ENCODE peak calls at places on chromosomes 7 and 10, in seven cellular contexts. I is naive thymus-derived CD4-positive, alpha-beta T cell; S is NCI-H1694; M is heart left ventricle; J is stimulated activated naive CD8-positive, alpha-beta T cell treated with anti-CD3 and anti-CD28 coated beads, Interleukin-15, Interleukin-2, amounts not matched to agents 100 U/mL and 50 U/mL, for 24 hours; A is dorsolateral prefrontal cortex; C is brain microvascular endothelial cell. B is an unnamed sample.

GRCh38 chr7:69935107-69935506 is 336.8 kb downstream of the AUTS2 start:
- DNase-seq in I (no peak), S (no peak), M (no peak), J (no peak), A (no peak), C (no peak), B (no peak)

GRCh38 chr7:63070696-63071095 is 928.0 kb upstream of the ZNF722 start:
- DNase-seq in I (no peak), S (no peak), M (no peak), J (no peak), A (no peak), C (no peak), B (no peak)

GRCh38 chr10:44282606-44283300 is 102.1 kb downstream of the CXCL12 start:
- DNase-seq in I (no peak), S (no peak), M (no peak), J (no peak), A (no peak), C (no peak), B (peak; percentile 46)

GRCh38 chr10:92242910-92243671 is 47.8 kb downstream of the CPEB3 start:
- DNase-seq in I (peak; percentile 24), S (peak; percentile 10), M (peak; percentile 60), J (peak; percentile 42), A (peak; percentile 77), C (peak; percentile 49), B (peak; percentile 68)

GRCh38 chr7:137962875-137963507 is 38.9 kb downstream of the CREB3L2 start:
- DNase-seq in I (no peak), S (no peak), M (no peak), J (no peak), A (no peak), C (no peak), B (peak; percentile 95)

GRCh38 chr7:69845721-69846495 is 247.6 kb downstream of the AUTS2 start:
- DNase-seq in I (no peak), S (no peak), M (no peak), J (no peak), A (no peak), C (no peak), B (no peak)

GRCh38 chr7:2037805-2038635 is 194.7 kb downstream of the MAD1L1 start:
- DNase-seq in I (peak; percentile 46), S (no peak), M (peak; percentile 44), J (peak; percentile 17), A (no peak), C (no peak), B (no peak)

GRCh38 chr7:112571852-112572607 is 91.2 kb downstream of the LSMEM1 start:
- DNase-seq in I (no peak), S (no peak), M (no peak), J (no peak), A (no peak), C (no peak), B (no peak)

GRCh38 chr10:88377510-88377909 is 205.6 kb downstream of the RNLS start:
- DNase-seq in I (no peak), S (no peak), M (no peak), J (no peak), A (no peak), C (no peak), B (no peak)

GRCh38 chr10:89574348-89574747 is 39.0 kb upstream of the SLC16A12 start:
- DNase-seq in I (no peak), S (no peak), M (no peak), J (no peak), A (no peak), C (peak; percentile 29), B (no peak)